ENCODE peak calls at places on chromosomes 6 and 20, in ten cellular contexts. S is fibroblast of gingiva, U is Calu3, J is suprapubic skin, X is IMR-90, C is AG09309, Z is neural crest cell, K is uterus, M is NCI-H510A, A is Ammon's horn. W is an unnamed sample.

GRCh38 chr6:44076366-44077200 is 50.7 kb downstream of the MRPL14 start:
- DNase-seq in U (peak; percentile 77), Z (peak; percentile 25), J (no peak), X (no peak), C (no peak), A (peak; percentile 56), S (no peak), M (no peak), K (peak; percentile 52), W (no peak)

GRCh38 chr6:13741358-13741757 is 29.7 kb upstream of the RANBP9 start:
- DNase-seq in A (peak; percentile 19), C (no peak), X (no peak), M (no peak), S (no peak), K (no peak), U (no peak), Z (no peak), J (no peak), W (no peak)

GRCh38 chr6:106966671-106967522 is 7.6 kb downstream of the CD24 start:
- DNase-seq in K (no peak), M (no peak), U (no peak), C (no peak), S (no peak), Z (no peak), A (no peak), J (peak; percentile 50), X (no peak), W (no peak)

GRCh38 chr6:100426241-100426640 is 38.5 kb downstream of the SIM1 start:
- DNase-seq in Z (no peak), U (no peak), K (no peak), C (no peak), S (no peak), M (no peak), X (no peak), J (no peak), A (no peak), W (no peak)

GRCh38 chr6:33954453-33954852 is 150.7 kb upstream of the MLN start:
- DNase-seq in C (no peak), K (no peak), U (no peak), S (no peak), M (no peak), J (no peak), Z (no peak), X (no peak), A (no peak), W (no peak)

GRCh38 chr6:123415844-123416468 is 220.8 kb downstream of the TRDN start:
- DNase-seq in S (peak; percentile 24), X (peak; percentile 37), C (peak; percentile 3), J (no peak), U (peak; percentile 48), M (no peak), A (peak; percentile 79), Z (peak; percentile 61), K (peak; percentile 15), W (no peak)

GRCh38 chr20:33158637-33159385 is 9.1 kb upstream of the BPIFA2 start:
- DNase-seq in Z (no peak), M (no peak), X (no peak), A (no peak), C (no peak), U (no peak), J (no peak), S (no peak), K (no peak), W (peak; percentile 67)

GRCh38 chr20:62181808-62182207 is 1.0 kb upstream of the MTG2 start:
- DNase-seq in U (no peak), J (no peak), M (no peak), C (no peak), A (no peak), K (no peak), S (no peak), X (no peak), Z (no peak), W (no peak)

GRCh38 chr6:14010275-14010674 is 85.5 kb downstream of the RNF182 start:
- DNase-seq in U (no peak), K (no peak), J (no peak), A (no peak), X (no peak), Z (no peak), S (no peak), M (no peak), C (no peak), W (no peak)

GRCh38 chr20:47350181-47350550 is 6.3 kb downstream of the ZMYND8 start:
- DNase-seq in S (no peak), K (no peak), J (no peak), U (no peak), Z (no peak), C (no peak), A (no peak), X (no peak), M (no peak), W (no peak)

GRCh38 chr20:6501061-6501460 is 266.4 kb upstream of the BMP2 start:
- DNase-seq in M (no peak), K (no peak), X (peak; percentile 86), S (peak; percentile 26), U (peak; percentile 2), C (no peak), Z (no peak), J (no peak), A (no peak), W (no peak)

GRCh38 chr20:46767127-46767761 is 57.8 kb downstream of the SLC2A10 start:
- DNase-seq in S (peak; percentile 7), J (no peak), C (no peak), A (no peak), K (no peak), Z (peak; percentile 16), U (peak; percentile 79), X (peak; percentile 36), M (peak; percentile 45), W (no peak)

GRCh38 chr6:21874372-21874771 is 280.8 kb downstream of the SOX4 start:
- DNase-seq in S (no peak), U (no peak), M (no peak), X (no peak), A (no peak), C (no peak), Z (no peak), K (no peak), J (peak; percentile 58), W (no peak)